ENCODE peak calls at places on chromosomes 12 and 14, in four cellular contexts. H, O, N and D are unnamed samples.

GRCh38 chr14:80536456-80536855 is 325.2 kb upstream of the DIO2 start:
- DNase-seq in O (no peak), H (no peak), N (no peak), D (no peak)

GRCh38 chr14:101102875-101103274 is 199.4 kb upstream of the RTL1 start:
- DNase-seq in O (no peak), H (no peak), N (no peak), D (no peak)

GRCh38 chr12:47650469-47650868 is 55.4 kb downstream of the RPAP3 start:
- DNase-seq in N (no peak), O (no peak), H (no peak), D (no peak)

GRCh38 chr14:61699092-61699491 is 3.8 kb downstream of the HIF1A start:
- DNase-seq in O (no peak), N (no peak), H (no peak), D (no peak)

GRCh38 chr14:73025544-73025943 is 1.4 kb downstream of the ZFYVE1 start:
- DNase-seq in O (no peak), H (no peak), N (no peak), D (no peak)

GRCh38 chr12:115163710-115164109 is 479.7 kb upstream of the TBX3 start:
- DNase-seq in H (no peak), O (no peak), N (no peak), D (no peak)

GRCh38 chr12:96255077-96255476 is 60.9 kb downstream of the ELK3 start:
- DNase-seq in O (no peak), H (no peak), N (no peak), D (no peak)

GRCh38 chr14:94936411-94936892 is 166.5 kb upstream of the GSC start:
- DNase-seq in N (no peak), O (no peak), H (no peak), D (no peak)

GRCh38 chr12:24991209-24992049 is 42.5 kb upstream of the BCAT1 start:
- DNase-seq in H (no peak), O (peak; percentile 65), N (peak; percentile 45), D (no peak)

GRCh38 chr14:81275305-81275950 is 54.7 kb upstream of the GTF2A1 start:
- DNase-seq in O (no peak), H (no peak), N (no peak), D (no peak)

GRCh38 chr14:90871605-90872233 is 55.5 kb upstream of the TTC7B start:
- DNase-seq in N (no peak), H (no peak), O (no peak), D (no peak)

GRCh38 chr14:99213101-99213500 is 58.9 kb downstream of the BCL11B start:
- DNase-seq in H (no peak), N (no peak), O (no peak), D (no peak)

GRCh38 chr12:49174218-49174617 is 14.7 kb downstream of the TUBA1A start:
- DNase-seq in N (no peak), H (no peak), O (no peak), D (no peak)

GRCh38 chr14:96772929-96773328 is 24.3 kb upstream of the VRK1 start:
- DNase-seq in N (no peak), H (no peak), O (no peak), D (no peak)

GRCh38 chr12:49791700-49792099 is 36.5 kb downstream of the NCKAP5L start:
- DNase-seq in N (no peak), H (no peak), O (no peak), D (no peak)

GRCh38 chr14:67461341-67461985 is 27.1 kb downstream of the TMEM229B start:
- DNase-seq in N (no peak), O (no peak), H (no peak), D (no peak)

GRCh38 chr14:74035556-74035955 is 16.4 kb downstream of the BBOF1 start:
- DNase-seq in N (no peak), H (no peak), O (no peak), D (no peak)

GRCh38 chr14:75389679-75390078 is 38.1 kb upstream of the JDP2 start:
- DNase-seq in O (no peak), N (no peak), H (no peak), D (no peak)

GRCh38 chr14:20662968-20663731 is 21.2 kb upstream of the RNASE4 start:
- DNase-seq in N (peak; percentile 76), O (peak; percentile 88), H (peak; percentile 52), D (no peak)

GRCh38 chr14:76846331-76847047 is 20.3 kb downstream of the LRRC74A start:
- DNase-seq in O (no peak), H (no peak), N (no peak), D (no peak)

GRCh38 chr12:6039894-6040601 is 84.4 kb downstream of the VWF start:
- DNase-seq in O (no peak), H (peak; percentile 42), N (peak; percentile 51), D (peak; percentile 43)

GRCh38 chr12:121797937-121798801 is 4.7 kb upstream of the RHOF start:
- DNase-seq in N (no peak), H (no peak), O (no peak), D (no peak)

GRCh38 chr12:18496156-18496555 is 234.8 kb downstream of the PIK3C2G start:
- DNase-seq in H (no peak), O (no peak), N (no peak), D (no peak)

GRCh38 chr12:28051516-28052456 is 79.3 kb upstream of the PTHLH start:
- DNase-seq in O (no peak), H (no peak), N (no peak), D (no peak)

GRCh38 chr12:12572659-12573058 is 10.0 kb upstream of the DUSP16 start:
- DNase-seq in N (no peak), O (no peak), H (no peak), D (no peak)

GRCh38 chr12:107032266-107032665 is 45.3 kb upstream of the MTERF2 start:
- DNase-seq in O (no peak), N (no peak), H (no peak), D (no peak)

GRCh38 chr12:11624126-11624525 is 25.3 kb upstream of the ETV6 start:
- DNase-seq in N (no peak), H (no peak), O (no peak), D (no peak)

GRCh38 chr14:70401643-70402042 is 15.2 kb downstream of the SYNJ2BP start:
- DNase-seq in H (no peak), O (no peak), N (no peak), D (no peak)

GRCh38 chr12:123028475-123028874 is 48.0 kb downstream of the ARL6IP4 start:
- DNase-seq in H (no peak), N (no peak), O (no peak), D (no peak)

GRCh38 chr14:100435459-100435858 is 112.3 kb downstream of the SLC25A47 start:
- DNase-seq in N (no peak), O (no peak), H (no peak), D (no peak)

GRCh38 chr12:94770397-94770759 is 120.0 kb upstream of the TMCC3 start:
- DNase-seq in N (no peak), H (no peak), O (no peak), D (no peak)

GRCh38 chr12:97989366-97989940 is 525.9 kb upstream of the TMPO start:
- DNase-seq in N (no peak), O (no peak), H (no peak), D (no peak)

GRCh38 chr12:97995578-97995977 is 519.8 kb upstream of the TMPO start:
- DNase-seq in N (no peak), H (no peak), O (no peak), D (no peak)

GRCh38 chr12:97995085-97995484 is 520.3 kb upstream of the TMPO start:
- DNase-seq in H (no peak), N (no peak), O (no peak), D (no peak)
- TF ChIP-seq TAF1 in H (no peak), N (no peak), O (no peak), D (no peak)

GRCh38 chr12:53623526-53623925 is 2.7 kb downstream of the ATF7 start:
- DNase-seq in O (no peak), H (no peak), N (no peak), D (no peak)
- TF ChIP-seq POLR2A in O (no peak), H (no peak), N (no peak), D (no peak)

GRCh38 chr14:50396636-50397460 is at the start of gene CDKL1:
- DNase-seq in N (peak; percentile 32), H (peak; percentile 49), O (no peak), D (peak; percentile 39)
- TF ChIP-seq POLR2AphosphoS5 in N (no peak), H (no peak), O (no peak), D (no peak)

GRCh38 chr12:92675092-92675865 is 27.5 kb upstream of the PLEKHG7 start:
- DNase-seq in O (no peak), H (no peak), N (no peak), D (no peak)
- TF ChIP-seq TAF1 in O (no peak), H (no peak), N (no peak), D (no peak)

DNA sequence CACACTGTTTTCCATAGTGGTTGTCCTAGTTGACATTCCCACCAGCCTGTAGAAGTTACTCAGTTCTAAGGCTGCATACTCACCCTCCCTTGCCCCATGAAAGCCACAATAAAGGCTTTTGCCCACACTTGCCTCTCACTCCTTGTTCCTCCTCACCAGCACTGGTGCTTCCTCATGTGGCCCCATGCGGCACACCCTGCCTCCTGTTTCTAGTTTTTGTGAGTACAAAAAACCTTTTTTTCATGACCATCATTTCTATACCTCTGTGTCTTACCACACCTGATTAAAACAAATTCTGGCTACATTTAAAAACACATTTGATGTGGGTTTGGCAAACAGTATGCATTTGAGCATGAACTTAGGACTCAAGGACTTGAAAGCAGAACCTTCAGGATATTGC is 40.7 kb upstream of the RIN3 start:
- DNase-seq in O (no peak), H (no peak), N (no peak), D (no peak)
- TF ChIP-seq POLR2A in O (no peak), H (no peak), N (no peak), D (no peak)